ENCODE peak calls at places on chromosomes 7 and 10, in five cellular contexts. S is adrenal gland, W is neuronal stem cell, U is right lobe of liver, M is IMR-90. C is an unnamed sample.

GRCh38 chr10:26780793-26781601 is 79.8 kb downstream of the ABI1 start:
- DNase-seq in S (peak; percentile 27), W (no peak), U (no peak), M (peak; percentile 95), C (no peak)

GRCh38 chr10:103429647-103430046 is 22.5 kb downstream of the CALHM2 start:
- DNase-seq in S (no peak), W (no peak), U (no peak), M (no peak), C (no peak)

GRCh38 chr7:64294701-64295420 is 18.9 kb upstream of the ZNF736 start:
- DNase-seq in S (no peak), W (no peak), U (no peak), M (no peak), C (no peak)

GRCh38 chr10:13633689-13634088 is 46.9 kb downstream of the PRPF18 start:
- DNase-seq in S (no peak), W (no peak), U (no peak), M (peak; percentile 69), C (no peak)

GRCh38 chr7:20440472-20441105 is 109.9 kb downstream of the ITGB8 start:
- DNase-seq in S (no peak), W (peak; percentile 27), U (no peak), M (peak; percentile 62), C (peak; percentile 57)

GRCh38 chr10:133307776-133308430 is 769 bp downstream of the TUBGCP2 start:
- DNase-seq in S (peak; percentile 67), W (peak; percentile 48), U (peak; percentile 88), M (peak; percentile 58), C (peak; percentile 80)

GRCh38 chr10:114623661-114624294 is 34.3 kb downstream of the ABLIM1 start:
- DNase-seq in S (peak; percentile 72), W (no peak), U (no peak), M (peak; percentile 88), C (no peak)

GRCh38 chr10:13102002-13102794 is 2.2 kb downstream of the OPTN start:
- DNase-seq in S (no peak), W (no peak), U (peak; percentile 76), M (peak; percentile 26), C (no peak)

GRCh38 chr10:59668081-59668480 is 41.6 kb downstream of the SLC16A9 start:
- DNase-seq in S (no peak), W (no peak), U (no peak), M (no peak), C (no peak)

GRCh38 chr10:119431034-119431767 is 111.3 kb downstream of the RGS10 start:
- DNase-seq in S (no peak), W (no peak), U (peak; percentile 46), M (no peak), C (no peak)

GRCh38 chr7:20407585-20408466 is 77.1 kb downstream of the ITGB8 start:
- DNase-seq in S (peak; percentile 67), W (no peak), U (no peak), M (peak; percentile 43), C (no peak)

GRCh38 chr7:50156746-50157145 is 63.7 kb upstream of the ZPBP start:
- DNase-seq in S (no peak), W (no peak), U (no peak), M (no peak), C (no peak)

GRCh38 chr7:50312176-50312575 is 7.7 kb downstream of the IKZF1 start:
- DNase-seq in S (no peak), W (no peak), U (no peak), M (no peak), C (no peak)

GRCh38 chr7:152907042-152907761 is 147.7 kb downstream of the ACTR3B start:
- DNase-seq in S (no peak), W (no peak), U (no peak), M (no peak), C (no peak)

GRCh38 chr10:69883256-69883655 is 81.5 kb downstream of the COL13A1 start:
- DNase-seq in S (no peak), W (no peak), U (peak; percentile 77), M (no peak), C (no peak)

GRCh38 chr7:97004931-97005763 is at the start of gene DLX6:
- DNase-seq in S (no peak), W (peak; percentile 81), U (no peak), M (peak; percentile 14), C (peak; percentile 56)

GRCh38 chr10:33055636-33056035 is 97.6 kb upstream of the ITGB1 start:
- DNase-seq in S (no peak), W (no peak), U (no peak), M (peak; percentile 51), C (no peak)

GRCh38 chr7:2954433-2954853 is 89.2 kb downstream of the CARD11 start:
- DNase-seq in S (no peak), W (no peak), U (no peak), M (no peak), C (peak; percentile 60)

GRCh38 chr10:52864459-52865106 is 92.0 kb upstream of the MBL2 start:
- DNase-seq in S (peak; percentile 38), W (no peak), U (no peak), M (peak; percentile 99), C (peak; percentile 60)

GRCh38 chr10:77090381-77091356 is 546.9 kb downstream of the KCNMA1 start:
- DNase-seq in S (no peak), W (no peak), U (no peak), M (no peak), C (no peak)

GRCh38 chr10:127863231-127863825 is 29.4 kb downstream of the CLRN3 start:
- DNase-seq in S (no peak), W (no peak), U (no peak), M (peak; percentile 6), C (no peak)

GRCh38 chr10:133528845-133529575 is 1.8 kb downstream of the CYP2E1 start:
- DNase-seq in S (no peak), W (no peak), U (peak; percentile 66), M (peak; percentile 6), C (no peak)

GRCh38 chr10:129967579-129968019 is 3.5 kb upstream of the EBF3 start:
- DNase-seq in S (no peak), W (no peak), U (no peak), M (no peak), C (no peak)

GRCh38 chr10:78777466-78778256 is 291.1 kb upstream of the ZMIZ1 start:
- DNase-seq in S (no peak), W (no peak), U (peak; percentile 42), M (peak; percentile 57), C (no peak)

GRCh38 chr10:116720241-116721047 is 21.9 kb downstream of the HSPA12A start:
- DNase-seq in S (peak; percentile 70), W (no peak), U (no peak), M (no peak), C (no peak)

DNA sequence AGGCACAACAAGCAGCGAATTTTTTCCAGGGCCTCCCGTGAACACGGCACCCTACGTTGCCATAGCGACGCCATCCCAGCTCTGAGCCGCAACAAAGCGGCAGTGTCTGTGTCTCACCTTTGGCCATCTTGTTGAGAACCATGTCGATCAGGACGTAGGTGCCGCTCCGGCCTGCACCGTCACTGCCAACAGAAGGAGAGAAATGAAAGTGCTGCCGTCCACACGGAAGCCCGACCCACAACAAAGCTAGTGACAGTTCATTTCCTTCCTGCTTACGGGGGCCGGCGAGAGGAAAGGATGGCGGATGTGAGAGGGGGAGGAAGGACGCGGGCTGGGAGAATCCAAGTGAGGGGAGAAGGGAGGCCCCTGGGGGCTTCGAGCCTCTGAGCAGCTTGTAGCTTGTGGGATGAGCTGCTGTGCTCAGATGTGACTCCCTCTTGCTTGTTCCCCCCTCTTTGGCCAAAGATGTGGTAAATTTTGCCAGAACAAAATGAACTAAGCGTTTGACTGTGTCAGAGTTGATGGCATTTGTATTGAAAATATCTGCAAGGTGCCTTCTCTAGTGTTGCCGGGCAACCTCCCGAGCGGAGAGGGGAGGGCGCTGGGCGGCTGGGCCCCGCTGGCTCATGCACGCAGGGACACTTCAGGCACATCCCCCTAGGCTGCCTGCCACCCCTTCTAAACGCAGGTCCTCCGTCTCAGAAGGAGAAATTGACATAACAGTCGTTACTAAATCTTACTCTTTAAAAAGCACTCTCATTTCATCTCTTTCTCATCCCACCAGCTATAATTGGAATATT is 232.2 kb downstream of the DNAJB6 start:
- DNase-seq in S (peak; percentile 39), W (peak; percentile 26), U (no peak), M (no peak), C (peak; percentile 78)
- H3K27me3 ChIP-seq in S (no peaks in the 10 kb centered on the region), W (no peaks in the 10 kb centered on the region), U (no peaks in the 10 kb centered on the region), M (no peaks in the 10 kb centered on the region), C (peaks cover 2% of the 10 kb centered on the region)

DNA sequence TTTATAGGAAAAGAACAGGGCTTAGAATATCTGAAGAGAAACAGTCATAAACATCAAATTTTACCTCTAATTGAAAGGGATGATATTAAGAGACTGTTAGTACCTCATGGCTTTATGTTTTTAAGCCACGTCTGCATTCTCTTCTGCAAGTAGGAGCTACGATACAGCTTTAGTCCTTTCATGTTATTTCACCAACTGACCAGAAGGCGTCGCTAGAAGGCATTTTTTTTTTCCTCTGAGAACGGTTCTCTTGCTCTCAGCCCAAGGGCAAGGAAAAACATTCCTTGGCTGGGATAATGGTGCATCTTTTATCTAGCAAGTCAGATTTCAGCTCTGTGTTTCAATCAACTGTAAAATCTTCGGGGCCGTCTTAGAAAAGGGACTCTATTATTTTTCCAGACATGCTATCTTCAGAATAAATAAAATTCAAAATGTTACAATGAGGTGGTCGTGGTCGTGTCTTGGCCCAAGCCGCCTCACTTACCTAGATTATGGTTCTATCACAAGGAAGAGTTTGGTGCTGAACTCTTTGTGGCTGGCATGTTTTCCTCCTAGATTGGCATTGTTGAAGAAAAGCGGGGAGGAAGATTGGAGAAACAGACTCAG is 41.6 kb upstream of the LYZL2 start:
- DNase-seq in S (peak; percentile 32), W (peak; percentile 76), U (no peak), M (peak; percentile 81), C (no peak)
- H3K4me3 ChIP-seq in S (no peak overlapping the region), W (no peak overlapping the region), U (peak overlapping the region; percentile 1), M (no peak overlapping the region), C (no peak overlapping the region)

GRCh38 chr7:139572704-139573395 is 49.4 kb downstream of the CLEC2L start:
- DNase-seq in S (no peak), W (no peak), U (no peak), M (no peak), C (peak; percentile 73)

GRCh38 chr7:139574618-139575337 is 51.3 kb downstream of the CLEC2L start:
- DNase-seq in S (no peak), W (no peak), U (no peak), M (no peak), C (no peak)

GRCh38 chr7:139573871-139574270 is 50.4 kb downstream of the CLEC2L start:
- DNase-seq in S (no peak), W (no peak), U (no peak), M (no peak), C (no peak)

GRCh38 chr7:139575338-139575680 is 51.8 kb downstream of the CLEC2L start:
- DNase-seq in S (no peak), W (no peak), U (no peak), M (no peak), C (no peak)

GRCh38 chr7:139576179-139576973 is 52.9 kb downstream of the CLEC2L start:
- DNase-seq in S (no peak), W (no peak), U (no peak), M (no peak), C (no peak)
- H3K4me1 ChIP-seq in S (no peaks in the 10 kb centered on the region), W (no peaks in the 10 kb centered on the region), U (no peaks in the 10 kb centered on the region), M (no peaks in the 10 kb centered on the region), C (no peaks in the 10 kb centered on the region)

GRCh38 chr7:150715738-150716137 is 675 bp upstream of the GIMAP1 start:
- DNase-seq in S (no peak), W (no peak), U (no peak), M (no peak), C (no peak)

GRCh38 chr7:150715293-150715692 is 1.1 kb upstream of the GIMAP1 start:
- DNase-seq in S (no peak), W (no peak), U (no peak), M (no peak), C (no peak)

GRCh38 chr7:150716939-150717338 is 526 bp downstream of the GIMAP1 start:
- DNase-seq in S (no peak), W (no peak), U (no peak), M (no peak), C (no peak)

GRCh38 chr7:150717821-150718420 is 1.5 kb downstream of the GIMAP1 start:
- DNase-seq in S (no peak), W (no peak), U (no peak), M (no peak), C (no peak)

GRCh38 chr7:150716368-150716767 is at the start of gene GIMAP1:
- DNase-seq in S (peak; percentile 45), W (no peak), U (no peak), M (no peak), C (no peak)
- H3K27me3 ChIP-seq in S (no peaks in the 10 kb centered on the region), W (no peaks in the 10 kb centered on the region), U (no peaks in the 10 kb centered on the region), M (no peaks in the 10 kb centered on the region), C (no peaks in the 10 kb centered on the region)

C was measured in aorta.